ENCODE peak calls at places on chromosomes 4 and X, in four cellular contexts. W, D, P and I are unnamed samples.

GRCh38 chr4:124777007-124777406 is 64.5 kb upstream of the ANKRD50 start:
- DNase-seq in W (no peak), D (no peak), P (no peak), I (no peak)

GRCh38 chrX:22686138-22686541 is 313.6 kb upstream of the DDX53 start:
- DNase-seq in W (no peak), D (no peak), P (no peak), I (no peak)

GRCh38 chrX:51568586-51568985 is 50.1 kb downstream of the CENPVL3 start:
- DNase-seq in W (no peak), D (no peak), P (no peak), I (no peak)

GRCh38 chr4:184792950-184793555 is 32.7 kb downstream of the ACSL1 start:
- DNase-seq in W (no peak), D (peak; percentile 9), P (no peak), I (no peak)

GRCh38 chr4:13176603-13177190 is 307.4 kb downstream of the RAB28 start:
- DNase-seq in W (no peak), D (no peak), P (no peak), I (no peak)

GRCh38 chr4:111943796-111944203 is 201.5 kb upstream of the FAM241A start:
- DNase-seq in W (peak; percentile 56), D (peak; percentile 28), P (no peak), I (peak; percentile 23)

GRCh38 chr4:77174426-77174825 is 17.4 kb downstream of the CCNG2 start:
- DNase-seq in W (no peak), D (no peak), P (no peak), I (no peak)

GRCh38 chr4:105306158-105306781 is 159.6 kb downstream of the TET2 start:
- DNase-seq in W (no peak), D (no peak), P (peak; percentile 91), I (no peak)

GRCh38 chr4:168664242-168664897 is 167.5 kb downstream of the PALLD start:
- DNase-seq in W (no peak), D (no peak), P (no peak), I (no peak)

GRCh38 chr4:76658231-76659102 is 223.4 kb downstream of the SHROOM3 start:
- DNase-seq in W (no peak), D (no peak), P (no peak), I (no peak)

GRCh38 chr4:168822481-168822880 is 187.6 kb downstream of the CBR4 start:
- DNase-seq in W (no peak), D (no peak), P (no peak), I (no peak)

GRCh38 chrX:67570839-67571238 is 27.0 kb downstream of the AR start:
- DNase-seq in W (no peak), D (no peak), P (no peak), I (no peak)

GRCh38 chrX:15985937-15986336 is 131.3 kb upstream of the AP1S2 start:
- DNase-seq in W (no peak), D (no peak), P (no peak), I (no peak)

GRCh38 chr4:122712782-122713181 is 19.7 kb upstream of the BBS12 start:
- DNase-seq in W (no peak), D (no peak), P (no peak), I (no peak)

GRCh38 chrX:23694606-23695005 is 27.3 kb downstream of the PRDX4 start:
- DNase-seq in W (no peak), D (peak; percentile 39), P (peak; percentile 11), I (peak; percentile 23)

GRCh38 chr4:114519368-114519767 is 79.2 kb upstream of the UGT8 start:
- DNase-seq in W (no peak), D (no peak), P (no peak), I (no peak)

GRCh38 chr4:26220704-26221103 is 100.1 kb upstream of the RBPJ start:
- DNase-seq in W (no peak), D (no peak), P (no peak), I (no peak)

GRCh38 chr4:144056800-144057199 is 37.6 kb upstream of the GYPB start:
- DNase-seq in W (no peak), D (no peak), P (no peak), I (no peak)

GRCh38 chrX:123884809-123885408 is 25.1 kb downstream of the XIAP start:
- DNase-seq in W (no peak), D (peak; percentile 31), P (no peak), I (peak; percentile 6)

DNA sequence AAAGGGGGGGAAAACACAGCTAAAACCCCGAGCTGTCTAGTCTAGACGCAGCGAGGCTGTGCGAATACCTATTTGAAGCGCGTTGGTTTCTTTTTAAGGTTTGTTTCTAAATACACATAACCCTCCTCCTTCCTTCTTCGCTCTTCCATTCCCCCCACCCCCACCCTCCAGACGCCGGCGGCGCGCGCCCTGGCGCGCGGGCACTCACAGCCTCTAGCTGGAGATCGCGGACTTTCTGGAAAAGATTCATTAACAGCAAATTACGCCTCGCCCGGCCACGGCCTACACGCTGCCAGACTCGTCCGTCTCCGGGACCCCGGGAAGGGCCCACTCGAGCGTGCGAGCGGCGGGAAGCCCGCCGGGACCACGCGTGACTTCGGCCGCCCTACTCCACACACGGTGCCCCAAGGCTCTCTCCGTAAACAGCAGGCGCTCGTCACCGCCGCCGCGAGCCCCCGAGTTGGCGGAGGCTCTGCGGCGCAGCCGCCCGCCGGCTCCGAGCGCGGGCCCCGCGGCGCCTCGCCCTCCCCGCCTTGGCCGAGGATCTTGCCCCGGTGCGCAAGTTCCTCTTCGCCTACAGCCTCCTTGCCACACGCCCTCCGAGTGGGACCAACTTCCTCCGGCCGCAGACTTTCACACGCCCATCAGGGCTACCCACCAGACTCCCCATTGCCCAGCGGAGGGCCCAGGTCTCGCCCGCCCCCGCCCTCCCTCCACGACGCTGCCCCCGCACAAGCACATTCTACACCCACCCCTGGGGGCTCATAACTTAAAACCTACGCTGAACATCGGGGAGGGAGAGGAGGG is 2.0 kb downstream of the BCOR start:
- DNase-seq in W (no peak), D (no peak), P (no peak), I (no peak)
- H3K4me3 ChIP-seq in W (peak overlapping the region; percentile 75), D (peak overlapping the region; percentile 73), P (peak overlapping the region; percentile 72), I (peak overlapping the region; percentile 78)

DNA sequence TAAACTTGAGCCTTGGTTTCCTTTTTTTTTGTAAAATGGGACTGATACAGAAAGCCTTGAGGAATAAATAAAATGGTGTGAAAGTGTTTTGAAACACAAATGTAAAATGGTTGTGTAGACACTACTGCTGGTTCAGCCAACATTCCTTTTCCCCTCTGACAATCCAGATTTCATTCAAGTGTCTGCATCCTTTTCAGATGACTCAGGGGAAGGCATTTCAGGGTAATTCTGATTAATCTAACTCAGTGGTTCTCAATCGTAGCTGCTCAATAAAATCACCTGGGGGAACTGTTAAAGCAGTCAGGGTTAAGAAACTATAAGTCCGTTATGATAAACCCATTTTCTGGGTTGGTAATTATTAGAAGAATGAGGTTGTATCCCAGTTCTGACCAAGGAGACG is 4.6 kb downstream of the ARHGAP10 start:
- DNase-seq in W (no peak), D (no peak), P (no peak), I (no peak)
- TF ChIP-seq SUZ12 in W (no peak), D (no peak), P (no peak), I (no peak)

DNA sequence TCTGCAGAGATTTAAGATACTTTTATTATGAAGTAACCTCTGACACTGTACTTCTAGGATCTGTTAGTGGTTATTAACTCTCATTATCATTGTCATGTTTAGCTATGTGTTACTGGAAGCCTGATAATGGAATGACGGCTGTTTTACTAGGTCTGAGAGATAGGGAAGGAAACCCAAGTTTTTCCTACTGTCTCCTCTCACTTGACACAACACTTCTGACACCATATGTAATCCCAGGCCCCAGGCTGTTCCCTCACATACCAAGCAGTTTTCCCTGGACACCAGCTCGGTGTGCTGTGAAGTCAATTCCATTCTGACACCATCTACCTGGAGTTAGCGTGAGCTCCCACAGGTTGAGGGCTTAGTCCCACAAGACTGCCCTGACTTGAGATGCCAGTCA is 85.6 kb downstream of the ZNF674 start:
- DNase-seq in W (no peak), D (no peak), P (no peak), I (no peak)
- H3K4me3 ChIP-seq in W (no peak overlapping the region), D (no peak overlapping the region), P (no peak overlapping the region), I (no peak overlapping the region)

GRCh38 chrX:119999087-119999634 is 55.6 kb upstream of the NKAP start:
- DNase-seq in W (peak; percentile 51), D (no peak), P (no peak), I (no peak)
- TF ChIP-seq SUZ12 in W (peak; percentile 67), D (no peak), P (no peak), I (no peak)

GRCh38 chr4:2245787-2246275 is 3.9 kb upstream of the HAUS3 start:
- DNase-seq in W (no peak), D (no peak), P (no peak), I (no peak)
- H3K4me3 ChIP-seq in W (no peak overlapping the region), D (no peak overlapping the region), P (no peak overlapping the region), I (no peak overlapping the region)

GRCh38 chrX:140918398-140919043 is 83.9 kb upstream of the SPANXB1 start:
- DNase-seq in W (peak; percentile 47), D (peak; percentile 44), P (peak; percentile 7), I (peak; percentile 35)

GRCh38 chrX:140916891-140917290 is 85.5 kb upstream of the SPANXB1 start:
- DNase-seq in W (no peak), D (no peak), P (no peak), I (no peak)

GRCh38 chrX:140912606-140913005 is 89.8 kb upstream of the SPANXB1 start:
- DNase-seq in W (no peak), D (no peak), P (no peak), I (no peak)

GRCh38 chrX:140913802-140914501 is 88.4 kb upstream of the SPANXB1 start:
- DNase-seq in W (no peak), D (no peak), P (no peak), I (no peak)

GRCh38 chrX:140917354-140918115 is 84.9 kb upstream of the SPANXB1 start:
- DNase-seq in W (no peak), D (no peak), P (no peak), I (no peak)
- TF ChIP-seq SUZ12 in W (no peak), D (no peak), P (no peak), I (no peak)

GRCh38 chrX:103552236-103552635 is 32.9 kb upstream of the RAB40A start:
- DNase-seq in W (no peak), D (peak; percentile 40), P (no peak), I (no peak)
- H3K4me3 ChIP-seq in W (no peak overlapping the region), D (no peak overlapping the region), P (no peak overlapping the region), I (no peak overlapping the region)